ENCODE peak calls at places on chromosomes 2 and 18, in nine cellular contexts. One of them, this sample, is unnamed.
A peak's percentile ranks its signal among the peaks of the same experiment; 100 is the strongest.

GRCh38 chr2:50674876-50675275 is 357.1 kb downstream of the NRXN1 start:
- DNase-seq in fibroblast of lung: no peak
- DNase-seq in HepG2: peak; percentile 9
- DNase-seq in Karpas-422: peak; percentile 44
- DNase-seq in astrocyte of the cerebellum: no peak
- DNase-seq in stomach: no peak
- DNase-seq in iPS DF 6.9: no peak
- DNase-seq in CD8-positive, alpha-beta T cell: no peak
- DNase-seq in HFF-Myc: no peak
- DNase-seq in this sample: no peak

GRCh38 chr2:197092431-197092830 is 165.9 kb upstream of the PGAP1 start:
- DNase-seq in stomach: no peak
- DNase-seq in iPS DF 6.9: no peak
- DNase-seq in Karpas-422: no peak
- DNase-seq in fibroblast of lung: peak; percentile 75
- DNase-seq in HFF-Myc: no peak
- DNase-seq in CD8-positive, alpha-beta T cell: no peak
- DNase-seq in HepG2: no peak
- DNase-seq in astrocyte of the cerebellum: no peak
- DNase-seq in this sample: no peak

GRCh38 chr18:68275616-68276015 is 439.3 kb downstream of the TMX3 start:
- DNase-seq in HFF-Myc: peak; percentile 58
- DNase-seq in stomach: no peak
- DNase-seq in CD8-positive, alpha-beta T cell: no peak
- DNase-seq in HepG2: no peak
- DNase-seq in fibroblast of lung: peak; percentile 93
- DNase-seq in astrocyte of the cerebellum: peak; percentile 74
- DNase-seq in Karpas-422: no peak
- DNase-seq in iPS DF 6.9: no peak
- DNase-seq in this sample: no peak

GRCh38 chr2:150472122-150472899 is 15.2 kb downstream of the RND3 start:
- DNase-seq in HFF-Myc: no peak
- DNase-seq in CD8-positive, alpha-beta T cell: no peak
- DNase-seq in Karpas-422: no peak
- DNase-seq in astrocyte of the cerebellum: no peak
- DNase-seq in stomach: peak; percentile 39
- DNase-seq in HepG2: no peak
- DNase-seq in fibroblast of lung: peak; percentile 95
- DNase-seq in iPS DF 6.9: no peak
- DNase-seq in this sample: no peak

GRCh38 chr18:42929181-42929580 is 186.3 kb downstream of the RIT2 start:
- DNase-seq in Karpas-422: no peak
- DNase-seq in HepG2: no peak
- DNase-seq in fibroblast of lung: peak; percentile 55
- DNase-seq in stomach: no peak
- DNase-seq in HFF-Myc: no peak
- DNase-seq in CD8-positive, alpha-beta T cell: no peak
- DNase-seq in iPS DF 6.9: no peak
- DNase-seq in astrocyte of the cerebellum: no peak
- DNase-seq in this sample: no peak

GRCh38 chr2:173355866-173356508 is 1.3 kb downstream of the CDCA7 start:
- DNase-seq in stomach: no peak
- DNase-seq in HFF-Myc: no peak
- DNase-seq in fibroblast of lung: no peak
- DNase-seq in Karpas-422: peak; percentile 45
- DNase-seq in astrocyte of the cerebellum: no peak
- DNase-seq in HepG2: peak; percentile 73
- DNase-seq in iPS DF 6.9: no peak
- DNase-seq in CD8-positive, alpha-beta T cell: no peak
- DNase-seq in this sample: no peak

GRCh38 chr2:163737169-163737439 is 1.3 kb upstream of the FIGN start:
- DNase-seq in Karpas-422: no peak
- DNase-seq in CD8-positive, alpha-beta T cell: no peak
- DNase-seq in iPS DF 6.9: no peak
- DNase-seq in stomach: no peak
- DNase-seq in HFF-Myc: no peak
- DNase-seq in HepG2: no peak
- DNase-seq in fibroblast of lung: no peak
- DNase-seq in astrocyte of the cerebellum: no peak
- DNase-seq in this sample: no peak

GRCh38 chr2:228709788-228710371 is 528.4 kb upstream of the SPHKAP start:
- DNase-seq in Karpas-422: no peak
- DNase-seq in HFF-Myc: no peak
- DNase-seq in CD8-positive, alpha-beta T cell: no peak
- DNase-seq in fibroblast of lung: no peak
- DNase-seq in HepG2: no peak
- DNase-seq in astrocyte of the cerebellum: no peak
- DNase-seq in stomach: no peak
- DNase-seq in iPS DF 6.9: no peak
- DNase-seq in this sample: no peak

GRCh38 chr2:24334245-24334633 is 26.1 kb downstream of the ITSN2 start:
- DNase-seq in CD8-positive, alpha-beta T cell: no peak
- DNase-seq in Karpas-422: no peak
- DNase-seq in iPS DF 6.9: no peak
- DNase-seq in fibroblast of lung: peak; percentile 65
- DNase-seq in astrocyte of the cerebellum: peak; percentile 60
- DNase-seq in HepG2: peak; percentile 22
- DNase-seq in stomach: no peak
- DNase-seq in HFF-Myc: no peak
- DNase-seq in this sample: no peak

GRCh38 chr2:219289537-219290361 is 10.6 kb downstream of the DNAJB2 start:
- DNase-seq in CD8-positive, alpha-beta T cell: no peak
- DNase-seq in fibroblast of lung: peak; percentile 93
- DNase-seq in stomach: no peak
- DNase-seq in Karpas-422: no peak
- DNase-seq in iPS DF 6.9: no peak
- DNase-seq in HFF-Myc: peak; percentile 84
- DNase-seq in HepG2: no peak
- DNase-seq in astrocyte of the cerebellum: peak; percentile 60
- DNase-seq in this sample: no peak

GRCh38 chr2:39730276-39730675 is 48.8 kb downstream of the THUMPD2 start:
- DNase-seq in CD8-positive, alpha-beta T cell: no peak
- DNase-seq in stomach: no peak
- DNase-seq in iPS DF 6.9: no peak
- DNase-seq in fibroblast of lung: no peak
- DNase-seq in Karpas-422: no peak
- DNase-seq in HFF-Myc: no peak
- DNase-seq in HepG2: no peak
- DNase-seq in astrocyte of the cerebellum: no peak
- DNase-seq in this sample: no peak

GRCh38 chr2:176066645-176067586 is 16.8 kb downstream of the EVX2 start:
- DNase-seq in Karpas-422: no peak
- DNase-seq in iPS DF 6.9: no peak
- DNase-seq in fibroblast of lung: no peak
- DNase-seq in stomach: no peak
- DNase-seq in CD8-positive, alpha-beta T cell: no peak
- DNase-seq in HFF-Myc: no peak
- DNase-seq in astrocyte of the cerebellum: no peak
- DNase-seq in HepG2: no peak
- DNase-seq in this sample: no peak
- H3K4me3 ChIP-seq in Karpas-422: no peak overlapping the region
- H3K4me3 ChIP-seq in iPS DF 6.9: no peak overlapping the region
- H3K4me3 ChIP-seq in fibroblast of lung: peak overlapping the region; percentile 36
- H3K4me3 ChIP-seq in stomach: peak overlapping the region; percentile 38
- H3K4me3 ChIP-seq in CD8-positive, alpha-beta T cell: peak overlapping the region; percentile 8
- H3K4me3 ChIP-seq in HFF-Myc: no peak overlapping the region
- H3K4me3 ChIP-seq in astrocyte of the cerebellum: no peak overlapping the region
- H3K4me3 ChIP-seq in HepG2: no peak overlapping the region
- H3K4me3 ChIP-seq in this sample: no peak overlapping the region

DNA sequence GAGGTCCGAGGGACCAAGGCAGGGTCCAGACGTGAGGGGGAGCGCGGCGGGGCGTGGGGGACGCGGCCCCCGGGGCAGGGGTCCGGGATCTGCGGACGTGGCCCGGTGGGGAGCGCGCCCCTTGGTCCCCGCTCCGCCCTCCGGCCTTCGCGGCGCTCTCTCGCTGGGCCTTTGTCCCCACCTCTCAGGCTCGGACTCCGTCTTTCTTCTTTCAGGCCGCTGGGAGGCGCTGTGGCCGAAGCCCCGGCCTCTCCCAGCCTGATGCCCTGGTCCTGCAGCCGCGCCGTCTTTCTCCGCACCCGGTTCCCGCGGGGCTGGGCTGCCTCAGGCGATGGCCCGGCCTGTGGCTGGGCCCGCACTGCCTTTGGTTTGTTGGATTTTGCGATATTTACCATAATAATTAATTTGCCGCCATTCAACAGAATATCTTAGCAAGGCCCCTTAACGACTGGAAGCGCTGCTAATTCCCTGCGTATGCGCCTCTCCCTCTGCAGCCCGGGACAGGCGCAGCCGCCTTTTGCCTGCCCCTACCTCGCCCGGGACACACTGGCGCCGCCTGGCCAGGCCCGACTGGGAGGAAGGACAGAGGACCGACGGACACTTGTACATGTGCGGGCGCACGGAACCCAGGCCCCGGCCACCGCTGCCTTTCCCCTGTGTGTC is 10.8 kb downstream of the SIX3 start:
- DNase-seq in iPS DF 6.9: no peak
- DNase-seq in astrocyte of the cerebellum: no peak
- DNase-seq in stomach: peak; percentile 41
- DNase-seq in fibroblast of lung: peak; percentile 58
- DNase-seq in Karpas-422: peak; percentile 57
- DNase-seq in CD8-positive, alpha-beta T cell: no peak
- DNase-seq in HFF-Myc: no peak
- DNase-seq in HepG2: peak; percentile 58
- DNase-seq in this sample: no peak
- H3K4me3 ChIP-seq in iPS DF 6.9: peak overlapping the region; percentile 24
- H3K4me3 ChIP-seq in astrocyte of the cerebellum: peak overlapping the region; percentile 28
- H3K4me3 ChIP-seq in stomach: peak overlapping the region; percentile 39
- H3K4me3 ChIP-seq in fibroblast of lung: peak overlapping the region; percentile 9
- H3K4me3 ChIP-seq in Karpas-422: no peak overlapping the region
- H3K4me3 ChIP-seq in CD8-positive, alpha-beta T cell: peak overlapping the region; percentile 15
- H3K4me3 ChIP-seq in HFF-Myc: peak overlapping the region; percentile 13
- H3K4me3 ChIP-seq in HepG2: peak overlapping the region; percentile 57
- H3K4me3 ChIP-seq in this sample: no peak overlapping the region

GRCh38 chr2:42129947-42130346 is 39.2 kb upstream of the EML4 start:
- DNase-seq in fibroblast of lung: no peak
- DNase-seq in HFF-Myc: no peak
- DNase-seq in Karpas-422: no peak
- DNase-seq in astrocyte of the cerebellum: no peak
- DNase-seq in HepG2: no peak
- DNase-seq in iPS DF 6.9: no peak
- DNase-seq in CD8-positive, alpha-beta T cell: no peak
- DNase-seq in stomach: no peak
- DNase-seq in this sample: no peak

GRCh38 chr2:42125887-42126594 is 43.1 kb upstream of the EML4 start:
- DNase-seq in fibroblast of lung: peak; percentile 66
- DNase-seq in HFF-Myc: no peak
- DNase-seq in CD8-positive, alpha-beta T cell: no peak
- DNase-seq in astrocyte of the cerebellum: no peak
- DNase-seq in iPS DF 6.9: no peak
- DNase-seq in Karpas-422: no peak
- DNase-seq in stomach: no peak
- DNase-seq in HepG2: no peak
- DNase-seq in this sample: no peak

GRCh38 chr2:42129487-42129852 is 39.7 kb upstream of the EML4 start:
- DNase-seq in stomach: no peak
- DNase-seq in Karpas-422: no peak
- DNase-seq in HFF-Myc: no peak
- DNase-seq in HepG2: no peak
- DNase-seq in astrocyte of the cerebellum: no peak
- DNase-seq in iPS DF 6.9: no peak
- DNase-seq in fibroblast of lung: no peak
- DNase-seq in CD8-positive, alpha-beta T cell: no peak
- DNase-seq in this sample: no peak

GRCh38 chr2:42128731-42129486 is 40.2 kb upstream of the EML4 start:
- DNase-seq in astrocyte of the cerebellum: no peak
- DNase-seq in iPS DF 6.9: no peak
- DNase-seq in fibroblast of lung: peak; percentile 91
- DNase-seq in CD8-positive, alpha-beta T cell: no peak
- DNase-seq in HFF-Myc: peak; percentile 65
- DNase-seq in stomach: no peak
- DNase-seq in HepG2: no peak
- DNase-seq in Karpas-422: peak; percentile 68
- DNase-seq in this sample: peak; percentile 27

DNA sequence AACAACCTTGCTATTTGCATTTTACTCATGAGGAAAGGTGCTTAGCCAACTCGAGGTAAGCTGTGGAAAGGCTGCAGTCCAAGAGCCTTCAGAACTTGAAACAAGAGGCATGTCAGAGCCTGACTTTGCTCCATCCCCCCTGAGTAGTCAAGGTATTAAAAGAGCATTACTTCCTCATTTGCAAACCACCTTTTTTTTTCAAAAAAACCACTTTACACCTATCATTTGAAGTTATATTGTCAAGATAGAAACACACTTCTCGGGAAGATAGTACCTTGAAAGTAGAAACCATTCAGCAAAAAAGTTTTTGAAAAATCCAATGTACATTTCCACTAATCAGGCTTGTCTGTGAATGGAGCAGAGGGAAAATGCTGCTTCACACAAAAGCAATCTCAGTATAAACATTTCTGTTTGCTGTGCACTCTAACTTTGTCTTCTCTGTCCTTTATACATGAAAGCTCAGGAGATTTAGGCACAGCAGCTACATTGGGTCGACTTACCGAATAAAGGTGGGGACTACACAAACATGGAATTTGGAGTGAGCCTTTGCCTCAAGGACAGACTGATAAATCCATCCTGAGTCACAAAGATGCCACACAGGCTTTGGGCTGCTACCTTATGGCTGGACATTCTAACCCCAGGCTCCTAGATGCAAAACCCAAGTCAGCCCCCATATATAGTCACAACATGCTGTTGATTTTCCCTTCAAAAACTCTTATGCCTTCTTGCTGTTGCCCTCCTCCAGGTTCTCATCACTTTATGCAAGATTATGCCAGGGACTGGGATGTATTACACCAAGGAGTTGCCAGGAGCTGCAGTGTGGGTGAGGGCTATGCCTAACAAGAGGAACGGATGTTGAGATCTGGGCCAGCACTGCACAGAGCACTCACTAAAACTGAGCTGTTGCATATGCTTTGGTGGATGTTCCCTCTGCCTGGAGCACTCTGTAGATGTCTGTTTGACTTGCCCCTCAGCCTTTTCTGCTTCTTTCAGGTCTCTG is 41.4 kb upstream of the EML4 start:
- DNase-seq in stomach: no peak
- DNase-seq in astrocyte of the cerebellum: no peak
- DNase-seq in CD8-positive, alpha-beta T cell: peak; percentile 33
- DNase-seq in Karpas-422: peak; percentile 77
- DNase-seq in HFF-Myc: no peak
- DNase-seq in iPS DF 6.9: no peak
- DNase-seq in fibroblast of lung: no peak
- DNase-seq in HepG2: peak; percentile 97
- DNase-seq in this sample: no peak
- H3K4me3 ChIP-seq in stomach: no peak overlapping the region
- H3K4me3 ChIP-seq in astrocyte of the cerebellum: no peak overlapping the region
- H3K4me3 ChIP-seq in CD8-positive, alpha-beta T cell: peak overlapping the region; percentile 12
- H3K4me3 ChIP-seq in Karpas-422: no peak overlapping the region
- H3K4me3 ChIP-seq in HFF-Myc: no peak overlapping the region
- H3K4me3 ChIP-seq in iPS DF 6.9: no peak overlapping the region
- H3K4me3 ChIP-seq in fibroblast of lung: no peak overlapping the region
- H3K4me3 ChIP-seq in HepG2: peak overlapping the region; percentile 57
- H3K4me3 ChIP-seq in this sample: no peak overlapping the region

DNA sequence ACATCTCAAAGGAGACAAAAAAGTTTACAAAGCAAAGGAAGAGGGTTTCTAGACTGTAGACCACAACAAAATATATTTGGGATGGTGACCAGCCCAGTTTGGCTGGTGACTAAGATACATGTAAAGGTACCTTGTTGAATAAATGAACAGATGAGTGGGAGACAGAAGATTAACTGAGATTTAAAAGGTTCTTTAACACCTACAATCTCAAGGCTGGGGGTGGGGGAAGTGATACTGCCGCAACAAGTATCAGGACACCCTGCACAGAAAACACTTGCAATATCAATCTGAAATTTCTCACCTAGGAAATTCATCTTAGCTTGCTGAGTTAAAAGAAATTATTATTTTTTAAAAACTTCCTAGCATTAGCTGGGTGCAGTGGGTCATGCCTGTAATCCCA is 8.3 kb downstream of the RNF149 start:
- DNase-seq in HepG2: no peak
- DNase-seq in CD8-positive, alpha-beta T cell: no peak
- DNase-seq in iPS DF 6.9: no peak
- DNase-seq in stomach: no peak
- DNase-seq in fibroblast of lung: no peak
- DNase-seq in HFF-Myc: no peak
- DNase-seq in Karpas-422: no peak
- DNase-seq in astrocyte of the cerebellum: no peak
- DNase-seq in this sample: no peak
- H3K4me3 ChIP-seq in HepG2: no peak overlapping the region
- H3K4me3 ChIP-seq in CD8-positive, alpha-beta T cell: no peak overlapping the region
- H3K4me3 ChIP-seq in iPS DF 6.9: no peak overlapping the region
- H3K4me3 ChIP-seq in stomach: peak overlapping the region; percentile 3
- H3K4me3 ChIP-seq in fibroblast of lung: no peak overlapping the region
- H3K4me3 ChIP-seq in HFF-Myc: no peak overlapping the region
- H3K4me3 ChIP-seq in Karpas-422: no peak overlapping the region
- H3K4me3 ChIP-seq in astrocyte of the cerebellum: no peak overlapping the region
- H3K4me3 ChIP-seq in this sample: no peak overlapping the region